ENCODE peak calls at places on chromosome 5, in ten cellular contexts. O, G, E, Z, X, N, M, H, Y and P are unnamed samples.

GRCh38 chr5:37120270-37120669 is 128.9 kb downstream of the CPLANE1 start:
- DNase-seq in O (no peak), G (no peak), E (no peak), Z (no peak), X (no peak), N (no peak), M (no peak), H (no peak), Y (no peak), P (no peak)

GRCh38 chr5:16792278-16793275 is 143.5 kb downstream of the MYO10 start:
- DNase-seq in O (no peak), G (no peak), E (no peak), Z (no peak), X (no peak), N (no peak), M (no peak), H (no peak), Y (no peak), P (no peak)

GRCh38 chr5:136382791-136383190 is 17.4 kb upstream of the TRPC7 start:
- DNase-seq in O (no peak), G (no peak), E (no peak), Z (no peak), X (no peak), N (no peak), M (no peak), H (no peak), Y (no peak), P (no peak)

GRCh38 chr5:74517700-74518099 is 122.8 kb downstream of the ENC1 start:
- DNase-seq in O (peak), G (peak), E (no peak), Z (no peak), X (no peak), N (no peak), M (peak), H (peak), Y (peak), P (no peak)

GRCh38 chr5:67149933-67150523 is 46.6 kb downstream of the CD180 start:
- DNase-seq in O (peak), G (peak), E (no peak), Z (no peak), X (no peak), N (no peak), M (no peak), H (no peak), Y (no peak), P (no peak)

GRCh38 chr5:124949862-124950261 is 203.4 kb upstream of the ZNF608 start:
- DNase-seq in O (no peak), G (no peak), E (no peak), Z (no peak), X (no peak), N (no peak), M (no peak), H (no peak), Y (no peak), P (no peak)

GRCh38 chr5:142748568-142749249 is 21.5 kb upstream of the ARHGAP26 start:
- DNase-seq in O (no peak), G (peak), E (no peak), Z (no peak), X (peak), N (peak), M (no peak), H (peak), Y (peak), P (no peak)

GRCh38 chr5:76765249-76765648 is 49.3 kb downstream of the F2R start:
- DNase-seq in O (peak), G (peak), E (peak), Z (no peak), X (no peak), N (no peak), M (no peak), H (no peak), Y (no peak), P (no peak)

GRCh38 chr5:167072225-167072624 is 1219.2 kb upstream of the WWC1 start:
- DNase-seq in O (no peak), G (peak), E (no peak), Z (no peak), X (no peak), N (no peak), M (peak), H (no peak), Y (no peak), P (no peak)

GRCh38 chr5:15731686-15732085 is 231.7 kb downstream of the FBXL7 start:
- DNase-seq in O (no peak), G (no peak), E (no peak), Z (no peak), X (no peak), N (no peak), M (no peak), H (no peak), Y (peak), P (no peak)

GRCh38 chr5:2047341-2047927 is 164.7 kb upstream of the IRX4 start:
- DNase-seq in O (no peak), G (no peak), E (no peak), Z (no peak), X (no peak), N (no peak), M (no peak), H (no peak), Y (no peak), P (no peak)

GRCh38 chr5:122019936-122020590 is 58.0 kb downstream of the LOX start:
- DNase-seq in O (peak), G (peak), E (no peak), Z (no peak), X (no peak), N (no peak), M (no peak), H (peak), Y (no peak), P (no peak)

GRCh38 chr5:124642148-124642547 is 104.3 kb downstream of the ZNF608 start:
- DNase-seq in O (no peak), G (no peak), E (no peak), Z (no peak), X (no peak), N (no peak), M (no peak), H (no peak), Y (no peak), P (no peak)

GRCh38 chr5:136020383-136021015 is 8.3 kb upstream of the TGFBI start:
- DNase-seq in O (peak), G (peak), E (peak), Z (no peak), X (no peak), N (peak), M (peak), H (peak), Y (no peak), P (no peak)

GRCh38 chr5:129746884-129747283 is 1.0 kb upstream of the MINAR2 start:
- DNase-seq in O (no peak), G (peak), E (no peak), Z (no peak), X (no peak), N (no peak), M (no peak), H (no peak), Y (no peak), P (no peak)

GRCh38 chr5:147509710-147510651 is at the start of gene DPYSL3:
- DNase-seq in O (peak), G (peak), E (no peak), Z (peak), X (no peak), N (no peak), M (peak), H (peak), Y (peak), P (no peak)

GRCh38 chr5:173240091-173241050 is 5.4 kb upstream of the NKX2-5 start:
- DNase-seq in O (no peak), G (no peak), E (no peak), Z (no peak), X (peak), N (no peak), M (no peak), H (no peak), Y (peak), P (no peak)

GRCh38 chr5:132467292-132467984 is 23.1 kb downstream of the IRF1 start:
- DNase-seq in O (no peak), G (no peak), E (no peak), Z (no peak), X (no peak), N (peak), M (peak), H (no peak), Y (no peak), P (peak)

GRCh38 chr5:17189381-17190036 is 27.9 kb upstream of the BASP1 start:
- DNase-seq in O (peak), G (peak), E (no peak), Z (peak), X (peak), N (peak), M (peak), H (peak), Y (peak), P (peak)

GRCh38 chr5:56501949-56502557 is 268.9 kb upstream of the ANKRD55 start:
- DNase-seq in O (no peak), G (no peak), E (no peak), Z (no peak), X (no peak), N (no peak), M (no peak), H (no peak), Y (no peak), P (no peak)

GRCh38 chr5:1760656-1761452 is 38.8 kb downstream of the MRPL36 start:
- DNase-seq in O (no peak), G (no peak), E (no peak), Z (no peak), X (no peak), N (no peak), M (no peak), H (no peak), Y (no peak), P (no peak)

GRCh38 chr5:978051-978450 is 30.6 kb upstream of the NKD2 start:
- DNase-seq in O (no peak), G (no peak), E (no peak), Z (no peak), X (no peak), N (no peak), M (no peak), H (no peak), Y (peak), P (no peak)

GRCh38 chr5:116696356-116696755 is 121.7 kb upstream of the SEMA6A start:
- DNase-seq in O (no peak), G (peak), E (no peak), Z (no peak), X (peak), N (no peak), M (no peak), H (no peak), Y (no peak), P (no peak)

GRCh38 chr5:431711-432050 is 11.3 kb upstream of the EXOC3 start:
- DNase-seq in O (no peak), G (no peak), E (no peak), Z (no peak), X (no peak), N (no peak), M (no peak), H (no peak), Y (no peak), P (no peak)

GRCh38 chr5:131419877-131420276 is 156.0 kb downstream of the CDC42SE2 start:
- DNase-seq in O (no peak), G (no peak), E (no peak), Z (no peak), X (no peak), N (no peak), M (no peak), H (no peak), Y (no peak), P (no peak)

GRCh38 chr5:173625686-173626500 is 9.4 kb upstream of the BOD1 start:
- DNase-seq in O (no peak), G (no peak), E (no peak), Z (no peak), X (peak), N (no peak), M (no peak), H (no peak), Y (no peak), P (no peak)

GRCh38 chr5:83718195-83718825 is 2.3 kb downstream of the HAPLN1 start:
- DNase-seq in O (peak), G (peak), E (peak), Z (peak), X (peak), N (peak), M (peak), H (peak), Y (peak), P (peak)

GRCh38 chr5:139384591-139385051 is 1.5 kb upstream of the SLC23A1 start:
- DNase-seq in O (no peak), G (no peak), E (no peak), Z (no peak), X (peak), N (no peak), M (no peak), H (no peak), Y (no peak), P (no peak)

GRCh38 chr5:147167529-147167928 is 67.3 kb upstream of the STK32A start:
- DNase-seq in O (no peak), G (no peak), E (no peak), Z (no peak), X (no peak), N (peak), M (peak), H (no peak), Y (no peak), P (no peak)

GRCh38 chr5:108654042-108654441 is 93.7 kb upstream of the FER start:
- DNase-seq in O (no peak), G (peak), E (no peak), Z (no peak), X (no peak), N (no peak), M (no peak), H (peak), Y (no peak), P (no peak)

GRCh38 chr5:126736141-126736540 is 40.8 kb upstream of the LMNB1 start:
- DNase-seq in O (no peak), G (peak), E (no peak), Z (no peak), X (no peak), N (no peak), M (no peak), H (peak), Y (no peak), P (no peak)

GRCh38 chr5:67510204-67510603 is 313.6 kb upstream of the CD180 start:
- DNase-seq in O (no peak), G (peak), E (no peak), Z (no peak), X (no peak), N (no peak), M (no peak), H (peak), Y (no peak), P (no peak)

GRCh38 chr5:7705736-7706135 is 145.2 kb downstream of the CFAP90 start:
- DNase-seq in O (no peak), G (no peak), E (no peak), Z (no peak), X (no peak), N (no peak), M (no peak), H (no peak), Y (no peak), P (no peak)

GRCh38 chr5:15499528-15500325 is at the start of gene FBXL7:
- DNase-seq in O (peak), G (peak), E (no peak), Z (peak), X (peak), N (peak), M (peak), H (peak), Y (peak), P (no peak)

GRCh38 chr5:15021286-15022046 is 149.9 kb upstream of the ANKH start:
- DNase-seq in O (peak), G (peak), E (no peak), Z (no peak), X (no peak), N (no peak), M (no peak), H (no peak), Y (no peak), P (no peak)

GRCh38 chr5:72106922-72107873 is at the start of gene MAP1B:
- DNase-seq in O (peak), G (peak), E (no peak), Z (peak), X (peak), N (peak), M (peak), H (no peak), Y (peak), P (no peak)

GRCh38 chr5:57412010-57412409 is 70.6 kb downstream of the ACTBL2 start:
- DNase-seq in O (peak), G (peak), E (no peak), Z (no peak), X (no peak), N (no peak), M (no peak), H (peak), Y (no peak), P (no peak)

GRCh38 chr5:135951257-135951656 is 3.5 kb downstream of the LECT2 start:
- DNase-seq in O (no peak), G (no peak), E (no peak), Z (no peak), X (no peak), N (no peak), M (no peak), H (no peak), Y (no peak), P (no peak)

GRCh38 chr5:75952963-75953362 is 130.2 kb upstream of the SV2C start:
- DNase-seq in O (no peak), G (no peak), E (no peak), Z (no peak), X (no peak), N (no peak), M (no peak), H (no peak), Y (no peak), P (no peak)

GRCh38 chr5:179679014-179679674 is 1.7 kb downstream of the CBY3 start:
- DNase-seq in O (peak), G (peak), E (peak), Z (peak), X (peak), N (no peak), M (peak), H (peak), Y (peak), P (peak)
- TF ChIP-seq CTCF in O (peak), G (peak), E (peak), Z (peak), X (peak), N (no peak), M (peak), H (peak), Y (no peak), P (peak)

DNA sequence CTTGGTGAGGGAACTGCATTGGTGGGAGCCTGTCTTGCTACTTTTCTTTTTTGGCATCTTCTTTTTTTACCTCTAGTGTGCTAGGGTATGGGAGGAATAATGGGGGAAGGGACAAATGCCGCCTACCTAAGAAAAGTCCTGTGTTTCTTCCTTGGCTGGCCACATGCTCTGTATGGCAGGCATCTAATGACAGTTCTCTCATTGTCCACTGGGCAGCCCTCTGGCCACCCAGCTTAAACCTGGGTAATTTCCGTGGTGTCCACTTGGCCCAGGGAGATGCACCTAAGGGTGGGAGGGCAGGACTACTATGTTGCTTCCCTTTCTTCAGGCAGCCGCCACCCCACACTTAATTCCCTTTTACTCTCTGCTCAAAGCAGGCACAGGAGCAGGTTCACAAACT is 173.1 kb downstream of the YTHDC2 start:
- DNase-seq in O (no peak), G (no peak), E (no peak), Z (no peak), X (no peak), N (no peak), M (no peak), H (no peak), Y (no peak), P (no peak)
- TF ChIP-seq CTCF in O (no peak), G (no peak), E (no peak), Z (no peak), X (no peak), N (no peak), M (no peak), H (no peak), Y (no peak), P (no peak)

DNA sequence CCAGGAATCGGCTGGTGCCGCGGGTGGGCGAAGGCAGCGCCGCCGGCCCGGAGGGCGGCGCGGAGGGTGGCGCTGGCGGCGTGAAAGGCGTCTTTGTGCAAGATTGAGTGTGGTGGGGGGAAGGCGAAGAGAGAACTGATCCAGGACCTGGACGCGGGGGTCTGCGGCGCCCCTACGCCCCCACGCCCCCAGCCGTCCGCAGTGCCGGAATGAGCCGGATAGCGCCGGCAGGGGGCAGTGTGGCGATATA is 4.5 kb upstream of the RGMB start:
- DNase-seq in O (no peak), G (no peak), E (no peak), Z (peak), X (peak), N (no peak), M (no peak), H (no peak), Y (peak), P (no peak)
- TF ChIP-seq CTCF in O (peak), G (peak), E (peak), Z (peak), X (peak), N (peak), M (peak), H (peak), Y (peak), P (peak)

GRCh38 chr5:145812877-145813276 is 22.3 kb downstream of the PRELID2 start:
- DNase-seq in O (no peak), G (no peak), E (no peak), Z (no peak), X (no peak), N (no peak), M (no peak), H (no peak), Y (no peak), P (no peak)

GRCh38 chr5:145806923-145807322 is 28.2 kb downstream of the PRELID2 start:
- DNase-seq in O (no peak), G (no peak), E (no peak), Z (no peak), X (no peak), N (no peak), M (no peak), H (peak), Y (no peak), P (no peak)

DNA sequence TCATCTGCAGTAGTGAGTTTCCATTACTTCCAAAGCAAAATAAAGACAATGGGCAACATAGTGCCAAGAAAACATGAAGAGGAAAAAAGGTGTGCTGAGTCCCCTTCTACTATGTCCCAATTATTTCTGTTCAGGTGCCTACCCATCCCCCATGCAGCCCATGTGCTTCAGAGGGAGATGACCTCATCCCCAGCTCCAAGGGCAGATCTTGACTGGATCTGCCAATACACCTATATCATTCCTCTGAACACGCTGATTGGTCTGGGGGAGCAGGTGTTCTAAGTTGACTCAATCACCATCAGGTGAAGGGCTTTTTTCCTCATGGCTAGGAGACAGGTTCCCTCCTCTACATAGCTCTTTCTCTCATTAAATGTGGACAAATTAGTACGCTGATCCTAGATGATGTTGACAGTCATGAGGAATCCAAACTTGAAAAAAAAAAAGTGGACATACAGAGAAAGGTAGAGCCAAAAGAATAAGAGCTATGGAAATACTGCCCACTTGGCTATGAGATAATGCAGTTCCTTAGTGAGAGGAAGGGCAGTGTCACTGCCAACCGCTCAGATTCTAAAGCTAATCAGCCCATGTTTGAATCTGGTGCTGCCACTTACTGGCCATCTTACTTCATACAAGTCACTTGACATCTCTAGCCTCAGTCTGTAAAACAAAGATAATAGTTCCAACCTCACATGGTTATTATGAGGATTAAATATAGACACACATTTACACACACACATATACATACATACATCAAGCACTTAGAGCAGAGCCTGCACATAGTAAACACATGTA is 23.1 kb downstream of the PRELID2 start:
- DNase-seq in O (peak), G (peak), E (no peak), Z (no peak), X (no peak), N (peak), M (peak), H (peak), Y (peak), P (no peak)
- TF ChIP-seq CTCF in O (peak), G (peak), E (no peak), Z (peak), X (no peak), N (peak), M (peak), H (peak), Y (no peak), P (no peak)

GRCh38 chr5:52453176-52453575 is 334.5 kb upstream of the ITGA1 start:
- DNase-seq in O (no peak), G (no peak), E (no peak), Z (no peak), X (no peak), N (no peak), M (no peak), H (no peak), Y (no peak), P (no peak)

GRCh38 chr5:52455920-52456319 is 331.8 kb upstream of the ITGA1 start:
- DNase-seq in O (no peak), G (no peak), E (no peak), Z (no peak), X (no peak), N (no peak), M (no peak), H (peak), Y (no peak), P (no peak)

GRCh38 chr5:52452098-52452497 is 335.6 kb upstream of the ITGA1 start:
- DNase-seq in O (no peak), G (no peak), E (no peak), Z (no peak), X (no peak), N (no peak), M (no peak), H (no peak), Y (no peak), P (no peak)

GRCh38 chr5:52457808-52458207 is 329.9 kb upstream of the ITGA1 start:
- DNase-seq in O (no peak), G (no peak), E (no peak), Z (no peak), X (no peak), N (no peak), M (no peak), H (no peak), Y (no peak), P (no peak)
- TF ChIP-seq CTCF in O (no peak), G (no peak), E (no peak), Z (no peak), X (no peak), N (no peak), M (no peak), H (no peak), Y (no peak), P (no peak)

GRCh38 chr5:181217111-181217804 is 5.8 kb upstream of the TRIM41 start:
- DNase-seq in O (peak), G (peak), E (no peak), Z (peak), X (peak), N (no peak), M (no peak), H (peak), Y (peak), P (peak)
- TF ChIP-seq CTCF in O (peak), G (no peak), E (no peak), Z (peak), X (no peak), N (no peak), M (no peak), H (no peak), Y (no peak), P (peak)